ENCODE peak calls at places on chromosomes 7 and 10, in four cellular contexts. S, F, I and Y are unnamed samples.

GRCh38 chr7:94509264-94509878 is at the start of gene CASD1:
- DNase-seq in F (no peak), I (no peak), S (peak; percentile 1), Y (peak; percentile 53)

GRCh38 chr7:45596665-45597095 is 22.5 kb downstream of the ADCY1 start:
- DNase-seq in I (no peak), S (no peak), F (no peak), Y (no peak)

GRCh38 chr10:17001297-17001744 is 128.3 kb downstream of the CUBN start:
- DNase-seq in S (peak; percentile 70), F (no peak), I (no peak), Y (no peak)

GRCh38 chr10:16519908-16520861 is 1.5 kb downstream of the C1QL3 start:
- DNase-seq in S (no peak), F (no peak), I (no peak), Y (no peak)

GRCh38 chr10:78875932-78876331 is 192.8 kb upstream of the ZMIZ1 start:
- DNase-seq in S (no peak), I (no peak), F (no peak), Y (peak; percentile 30)

GRCh38 chr7:134789967-134790685 is 10.7 kb downstream of the CALD1 start:
- DNase-seq in I (no peak), S (peak; percentile 63), F (no peak), Y (no peak)

GRCh38 chr7:132758983-132759382 is 182.7 kb upstream of the PLXNA4 start:
- DNase-seq in F (no peak), S (no peak), I (no peak), Y (no peak)

GRCh38 chr10:12631787-12632562 is 282.6 kb downstream of the CAMK1D start:
- DNase-seq in I (no peak), F (no peak), S (no peak), Y (no peak)

GRCh38 chr7:19009241-19009935 is 108.0 kb downstream of the TWIST1 start:
- DNase-seq in S (no peak), I (no peak), F (no peak), Y (no peak)

GRCh38 chr10:49131507-49132385 is 2.1 kb downstream of the FAM170B start:
- DNase-seq in F (no peak), I (no peak), S (no peak), Y (peak; percentile 6)

GRCh38 chr10:78149193-78149592 is 115.5 kb downstream of the RPS24 start:
- DNase-seq in F (no peak), I (no peak), S (no peak), Y (no peak)

GRCh38 chr7:7237201-7237977 is 55.0 kb downstream of the C1GALT1 start:
- DNase-seq in S (no peak), I (no peak), F (no peak), Y (no peak)

GRCh38 chr10:86654411-86655172 is at the start of gene OPN4:
- DNase-seq in I (no peak), S (peak; percentile 67), F (no peak), Y (no peak)

GRCh38 chr7:117127585-117128168 is 174.4 kb downstream of the ST7 start:
- DNase-seq in S (peak; percentile 74), I (peak; percentile 28), F (no peak), Y (peak; percentile 49)

GRCh38 chr7:80498481-80499349 is 13.1 kb downstream of the GNAT3 start:
- DNase-seq in I (peak; percentile 1), S (peak; percentile 65), F (no peak), Y (no peak)

GRCh38 chr7:82816272-82816671 is 346.4 kb downstream of the PCLO start:
- DNase-seq in F (no peak), S (no peak), I (peak; percentile 1), Y (no peak)

GRCh38 chr7:107355616-107356015 is 114.2 kb upstream of the GPR22 start:
- DNase-seq in S (no peak), I (no peak), F (peak; percentile 0), Y (no peak)

GRCh38 chr7:104656467-104656866 is 328.1 kb downstream of the LHFPL3 start:
- DNase-seq in I (no peak), S (no peak), F (no peak), Y (no peak)

GRCh38 chr7:66069732-66070131 is 5.9 kb upstream of the ASL start:
- DNase-seq in I (no peak), F (no peak), S (no peak), Y (no peak)

GRCh38 chr7:44264221-44264956 is 61.0 kb downstream of the CAMK2B start:
- DNase-seq in F (peak; percentile 42), I (no peak), S (no peak), Y (peak; percentile 95)

GRCh38 chr7:116097365-116098009 is 66.9 kb upstream of the TFEC start:
- DNase-seq in I (peak; percentile 75), F (peak; percentile 72), S (peak; percentile 81), Y (peak; percentile 29)

GRCh38 chr10:133009218-133009954 is 67.0 kb upstream of the CFAP46 start:
- DNase-seq in I (no peak), F (no peak), S (no peak), Y (peak; percentile 70)

GRCh38 chr10:70474780-70475179 is 3.8 kb upstream of the PALD1 start:
- DNase-seq in S (no peak), I (no peak), F (no peak), Y (peak; percentile 53)

GRCh38 chr7:155184923-155185322 is 112.8 kb upstream of the INSIG1 start:
- DNase-seq in F (no peak), S (no peak), I (no peak), Y (no peak)

GRCh38 chr10:102230264-102230860 is 4.3 kb downstream of the ELOVL3 start:
- DNase-seq in F (no peak), S (peak; percentile 55), I (peak; percentile 91), Y (peak; percentile 61)
- H3K27me3 ChIP-seq in F (peaks cover 31% of the 10 kb centered on the region), S (peaks cover 4% of the 10 kb centered on the region), I (no peaks in the 10 kb centered on the region), Y (no peaks in the 10 kb centered on the region)

GRCh38 chr7:35250452-35250851 is 3.4 kb downstream of the TBX20 start:
- DNase-seq in I (no peak), F (no peak), S (no peak), Y (no peak)

GRCh38 chr7:35250941-35251340 is 3.0 kb downstream of the TBX20 start:
- DNase-seq in I (no peak), S (no peak), F (no peak), Y (no peak)

GRCh38 chr7:35248576-35249536 is 5.0 kb downstream of the TBX20 start:
- DNase-seq in S (no peak), I (no peak), F (no peak), Y (peak; percentile 31)

GRCh38 chr7:35251606-35252310 is 2.1 kb downstream of the TBX20 start:
- DNase-seq in S (no peak), I (no peak), F (no peak), Y (no peak)

DNA sequence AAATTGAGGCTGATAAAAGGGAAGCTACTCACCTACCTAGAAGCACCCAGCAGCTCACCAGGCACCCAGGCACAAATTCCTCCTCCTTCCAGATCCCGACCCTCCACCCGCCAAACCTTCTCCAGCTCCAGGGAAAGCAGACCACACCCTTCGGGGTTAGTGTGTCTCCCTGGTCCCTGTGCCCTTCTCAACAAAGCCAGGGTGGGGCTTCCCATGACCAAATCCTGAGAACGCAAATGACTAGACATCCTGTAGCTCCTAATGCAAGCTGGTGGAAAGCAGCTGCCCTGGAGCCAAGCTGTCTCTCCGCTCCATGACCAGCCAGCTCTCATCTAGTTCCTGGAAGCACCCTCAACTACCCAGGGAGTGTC is 4.4 kb downstream of the TBX20 start:
- DNase-seq in S (no peak), F (no peak), I (no peak), Y (peak; percentile 42)
- H3K27me3 ChIP-seq in S (peaks cover 76% of the 10 kb centered on the region), F (peaks cover 51% of the 10 kb centered on the region), I (peaks cover 74% of the 10 kb centered on the region), Y (no peaks in the 10 kb centered on the region)

GRCh38 chr10:75418712-75419111 is 12.7 kb upstream of the LRMDA start:
- DNase-seq in S (no peak), F (no peak), I (no peak), Y (no peak)

GRCh38 chr10:75422913-75423312 is 8.5 kb upstream of the LRMDA start:
- DNase-seq in S (no peak), I (no peak), F (no peak), Y (no peak)

GRCh38 chr10:75417522-75417927 is 13.9 kb upstream of the LRMDA start:
- DNase-seq in I (no peak), F (no peak), S (no peak), Y (no peak)

GRCh38 chr10:75414527-75414926 is 13.0 kb upstream of the ZNF503 start:
- DNase-seq in S (no peak), F (no peak), I (no peak), Y (no peak)

DNA sequence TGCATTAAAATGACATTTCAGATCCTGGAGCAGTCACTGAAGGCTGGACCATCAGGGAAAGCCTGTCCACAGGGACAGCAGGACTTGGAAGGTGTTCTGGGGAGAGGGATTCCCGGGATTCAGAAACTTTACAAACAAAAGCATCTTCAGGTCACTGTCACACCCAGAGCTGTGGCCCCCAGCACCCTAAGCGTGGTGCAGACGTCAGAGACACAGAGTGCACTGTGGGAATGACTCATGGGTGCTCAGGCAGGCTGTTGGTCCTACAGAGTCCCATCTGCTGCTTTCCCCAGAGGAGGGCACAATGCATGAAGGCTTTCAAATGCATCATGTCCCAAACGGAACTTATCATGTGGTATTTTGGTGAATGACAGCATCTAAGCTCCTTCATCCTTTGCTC is 13.1 kb upstream of the LRMDA start:
- DNase-seq in F (no peak), I (no peak), S (no peak), Y (no peak)
- H3K27me3 ChIP-seq in F (no peaks in the 10 kb centered on the region), I (no peaks in the 10 kb centered on the region), S (peaks cover 6% of the 10 kb centered on the region), Y (no peaks in the 10 kb centered on the region)

GRCh38 chr10:1741450-1741849 is 4.1 kb upstream of the ADARB2 start:
- DNase-seq in F (no peak), I (no peak), S (no peak), Y (no peak)
- H3K27me3 ChIP-seq in F (peaks cover 24% of the 10 kb centered on the region), I (no peaks in the 10 kb centered on the region), S (peaks cover 11% of the 10 kb centered on the region), Y (peaks cover 52% of the 10 kb centered on the region)

GRCh38 chr10:93063217-93063976 is 2.8 kb downstream of the CYP26C1 start:
- DNase-seq in F (no peak), S (no peak), I (no peak), Y (no peak)
- H3K27me3 ChIP-seq in F (peaks cover 89% of the 10 kb centered on the region), S (peaks cover 82% of the 10 kb centered on the region), I (no peaks in the 10 kb centered on the region), Y (no peaks in the 10 kb centered on the region)